ENCODE peak calls at places on chromosome 15, in six cellular contexts. G is activated CD8-positive, alpha-beta memory T cell treated with anti-CD3 and anti-CD28 coated beads for 1 hour; W is left cardiac atrium; I is GM03348; S is naive thymus-derived CD4-positive, alpha-beta T cell; X is brain microvascular endothelial cell. R is an unnamed sample.

GRCh38 chr15:43514241-43515057 is 3.0 kb upstream of the MAP1A start:
- DNase-seq in G (no peak), I (peak), X (no peak), W (peak), S (no peak), R (peak)

GRCh38 chr15:75565062-75565970 is 13.8 kb downstream of the PTPN9 start:
- DNase-seq in W (no peak), G (no peak), I (peak), X (no peak), S (no peak), R (no peak)

GRCh38 chr15:30033211-30033610 is 49.5 kb upstream of the GOLGA8J start:
- DNase-seq in S (no peak), X (no peak), G (no peak), W (no peak), I (no peak), R (no peak)

GRCh38 chr15:76866008-76866407 is 39.1 kb downstream of the SCAPER start:
- DNase-seq in G (no peak), W (peak), X (no peak), S (no peak), I (no peak), R (peak)

GRCh38 chr15:35256555-35256954 is 171.5 kb upstream of the NANOGP8 start:
- DNase-seq in X (no peak), W (no peak), G (no peak), I (peak), S (no peak), R (no peak)

GRCh38 chr15:64604319-64604718 is 143.9 kb downstream of the ZNF609 start:
- DNase-seq in W (no peak), I (no peak), S (no peak), X (no peak), G (no peak), R (no peak)

GRCh38 chr15:100001405-100001804 is 268.2 kb upstream of the LYSMD4 start:
- DNase-seq in S (no peak), W (no peak), X (no peak), G (no peak), I (no peak), R (no peak)

GRCh38 chr15:87871738-87872315 is 384.7 kb downstream of the NTRK3 start:
- DNase-seq in I (peak), X (no peak), S (no peak), G (no peak), W (no peak), R (no peak)

GRCh38 chr15:51727141-51727897 is 10.1 kb downstream of the LYSMD2 start:
- DNase-seq in I (peak), W (no peak), X (peak), G (no peak), S (no peak), R (no peak)

GRCh38 chr15:58503139-58504027 is 71.6 kb downstream of the LIPC start:
- DNase-seq in S (no peak), W (no peak), I (no peak), X (no peak), G (no peak), R (no peak)

GRCh38 chr15:100073982-100074381 is 267.8 kb downstream of the ADAMTS17 start:
- DNase-seq in G (no peak), I (no peak), X (no peak), S (no peak), W (no peak), R (no peak)

GRCh38 chr15:75042730-75043508 is 19.5 kb downstream of the PPCDC start:
- DNase-seq in S (peak), I (peak), W (peak), X (peak), G (peak), R (peak)

GRCh38 chr15:32706704-32707103 is 11.1 kb upstream of the GREM1 start:
- DNase-seq in X (peak), W (no peak), S (no peak), G (no peak), I (peak), R (no peak)

GRCh38 chr15:40809051-40809450 is 1.8 kb upstream of the DNAJC17 start:
- DNase-seq in I (no peak), X (no peak), S (no peak), G (no peak), W (no peak), R (no peak)

GRCh38 chr15:72706266-72706665 is 20.3 kb downstream of the BBS4 start:
- DNase-seq in X (peak), I (no peak), G (no peak), W (no peak), S (no peak), R (no peak)

GRCh38 chr15:77525907-77526581 is 105.4 kb downstream of the HMG20A start:
- DNase-seq in G (no peak), S (no peak), W (no peak), I (no peak), X (no peak), R (peak)

GRCh38 chr15:91146728-91147127 is 46.7 kb downstream of the SV2B start:
- DNase-seq in W (no peak), X (no peak), G (no peak), S (no peak), I (no peak), R (no peak)

GRCh38 chr15:58495836-58496501 is 64.2 kb downstream of the LIPC start:
- DNase-seq in G (no peak), S (no peak), X (no peak), W (no peak), I (no peak), R (no peak)

GRCh38 chr15:78054971-78055370 is 22.5 kb downstream of the TBC1D2B start:
- DNase-seq in X (no peak), I (no peak), W (no peak), S (no peak), G (no peak), R (no peak)

GRCh38 chr15:45307230-45307924 is 55.3 kb downstream of the SLC28A2 start:
- DNase-seq in I (peak), W (no peak), G (no peak), X (peak), S (no peak), R (no peak)

GRCh38 chr15:62985768-62986167 is 56.8 kb upstream of the TPM1 start:
- DNase-seq in I (peak), G (no peak), W (no peak), X (peak), S (no peak), R (no peak)

R was measured in psoas muscle.